ENCODE peak calls at places on chromosomes 6 and 20, in seven cellular contexts. C, N, H, X, J, V and L are unnamed samples.

GRCh38 chr6:5292154-5292553 is 30.8 kb downstream of the FARS2 start:
- DNase-seq in C (no peak), N (no peak), H (no peak), X (no peak), J (no peak), V (no peak), L (no peak)

GRCh38 chr6:78850621-78851020 is 16.7 kb upstream of the IRAK1BP1 start:
- DNase-seq in C (no peak), N (no peak), H (no peak), X (no peak), J (no peak), V (no peak), L (no peak)

GRCh38 chr20:8424010-8424409 is 291.9 kb downstream of the PLCB1 start:
- DNase-seq in C (no peak), N (no peak), H (no peak), X (no peak), J (no peak), V (no peak), L (no peak)

GRCh38 chr6:28597217-28597835 is 71.6 kb downstream of the GPX5 start:
- DNase-seq in C (peak; percentile 96), N (peak; percentile 40), H (no peak), X (no peak), J (peak; percentile 46), V (peak; percentile 83), L (no peak)

GRCh38 chr6:85917522-85917921 is 274.8 kb upstream of the SYNCRIP start:
- DNase-seq in C (no peak), N (no peak), H (no peak), X (no peak), J (no peak), V (no peak), L (no peak)

GRCh38 chr6:150969901-150970300 is 104.4 kb downstream of the MTHFD1L start:
- DNase-seq in C (no peak), N (no peak), H (no peak), X (no peak), J (no peak), V (no peak), L (no peak)

GRCh38 chr6:45606831-45607400 is 229.2 kb upstream of the SUPT3H start:
- DNase-seq in C (no peak), N (no peak), H (no peak), X (no peak), J (no peak), V (no peak), L (no peak)

GRCh38 chr6:160379464-160379863 is 31.3 kb downstream of the SLC22A3 start:
- DNase-seq in C (no peak), N (no peak), H (no peak), X (no peak), J (no peak), V (peak; percentile 6), L (no peak)

GRCh38 chr20:62882426-62882825 is 20.8 kb upstream of the TCFL5 start:
- DNase-seq in C (no peak), N (no peak), H (no peak), X (no peak), J (no peak), V (no peak), L (no peak)

GRCh38 chr20:25496968-25497401 is 88.3 kb downstream of the NINL start:
- DNase-seq in C (peak; percentile 64), N (no peak), H (no peak), X (no peak), J (no peak), V (no peak), L (no peak)

GRCh38 chr6:1412908-1413307 is 23.5 kb downstream of the FOXF2 start:
- DNase-seq in C (no peak), N (no peak), H (no peak), X (no peak), J (no peak), V (no peak), L (no peak)

GRCh38 chr6:14255916-14256315 is 138.3 kb downstream of the CD83 start:
- DNase-seq in C (no peak), N (no peak), H (no peak), X (no peak), J (no peak), V (no peak), L (no peak)

GRCh38 chr6:14250573-14250972 is 133.0 kb downstream of the CD83 start:
- DNase-seq in C (no peak), N (no peak), H (no peak), X (no peak), J (no peak), V (no peak), L (no peak)

GRCh38 chr6:14252271-14252850 is 134.8 kb downstream of the CD83 start:
- DNase-seq in C (no peak), N (no peak), H (no peak), X (no peak), J (no peak), V (no peak), L (no peak)

GRCh38 chr6:14258117-14258516 is 140.5 kb downstream of the CD83 start:
- DNase-seq in C (no peak), N (no peak), H (no peak), X (no peak), J (no peak), V (no peak), L (no peak)

DNA sequence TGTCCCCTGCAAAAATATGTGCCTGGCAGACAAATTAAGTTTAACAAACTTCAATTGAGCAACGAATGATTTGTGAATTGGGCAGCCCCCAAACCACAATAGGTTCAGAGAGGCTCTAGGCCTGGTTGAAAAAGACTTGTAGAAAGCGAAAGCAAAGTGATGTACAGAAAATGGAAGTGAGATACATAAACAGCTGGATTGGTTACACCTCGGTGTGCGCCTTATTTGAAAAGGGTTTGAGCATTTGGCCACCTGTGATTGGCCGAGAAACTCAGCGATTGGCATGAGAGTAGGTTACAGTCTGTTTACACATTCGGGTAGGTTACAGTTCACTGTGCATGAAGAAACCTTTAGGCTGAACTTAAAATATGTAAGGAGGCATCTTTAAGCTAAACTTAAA is 136.9 kb downstream of the CD83 start:
- DNase-seq in C (no peak), N (no peak), H (peak; percentile 53), X (no peak), J (no peak), V (no peak), L (no peak)
- TF ChIP-seq SIN3A in C (no peak), N (no peak), H (no peak), X (no peak), J (no peak), V (no peak), L (no peak)

GRCh38 chr6:50826037-50826761 is 7.5 kb downstream of the TFAP2B start:
- DNase-seq in C (no peak), N (no peak), H (no peak), X (no peak), J (no peak), V (no peak), L (no peak)

GRCh38 chr6:50826803-50827202 is 8.1 kb downstream of the TFAP2B start:
- DNase-seq in C (no peak), N (no peak), H (no peak), X (no peak), J (no peak), V (no peak), L (no peak)

GRCh38 chr6:50832912-50833311 is 14.2 kb downstream of the TFAP2B start:
- DNase-seq in C (no peak), N (no peak), H (no peak), X (no peak), J (no peak), V (no peak), L (no peak)

GRCh38 chr6:50831216-50831615 is 12.5 kb downstream of the TFAP2B start:
- DNase-seq in C (no peak), N (no peak), H (no peak), X (no peak), J (no peak), V (no peak), L (no peak)

GRCh38 chr6:50829898-50830439 is 11.3 kb downstream of the TFAP2B start:
- DNase-seq in C (no peak), N (no peak), H (no peak), X (no peak), J (no peak), V (no peak), L (no peak)
- TF ChIP-seq SIN3A in C (no peak), N (no peak), H (no peak), X (no peak), J (no peak), V (no peak), L (no peak)

GRCh38 chr6:14092861-14093789 is 24.4 kb upstream of the CD83 start:
- DNase-seq in C (no peak), N (no peak), H (no peak), X (no peak), J (no peak), V (no peak), L (no peak)
- TF ChIP-seq SIN3A in C (no peak), N (no peak), H (no peak), X (no peak), J (no peak), V (no peak), L (no peak)

DNA sequence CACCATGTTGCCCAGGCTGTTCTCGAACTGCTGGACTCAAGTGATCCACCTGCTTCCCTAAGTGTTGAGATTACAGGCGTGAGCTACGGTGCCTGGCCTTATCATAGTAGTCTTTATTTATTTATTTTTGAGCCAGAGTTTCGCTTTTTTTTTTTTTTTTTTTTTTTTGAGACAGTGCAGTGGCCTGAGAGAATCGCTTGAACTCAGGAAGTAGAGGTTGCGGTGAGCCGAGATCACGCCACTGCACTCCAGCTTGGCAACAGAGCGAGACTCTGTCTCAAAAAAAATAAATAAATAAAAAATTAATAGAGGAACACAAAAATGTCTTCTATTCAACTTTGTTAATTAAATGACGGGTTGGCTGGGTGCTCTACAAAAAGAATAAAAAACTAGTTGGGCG is 12.9 kb downstream of the MAPRE1 start:
- DNase-seq in C (no peak), N (no peak), H (no peak), X (no peak), J (no peak), V (no peak), L (no peak)
- TF ChIP-seq SIN3A in C (no peak), N (no peak), H (no peak), X (no peak), J (no peak), V (no peak), L (no peak)